ENCODE peak calls at places on chromosomes 3 and 15, in eight cellular contexts. N, C, Q, L, T, E, O and R are unnamed samples.

GRCh38 chr3:161821591-161821990 is 325.0 kb downstream of the OTOL1 start:
- DNase-seq in N (no peak), C (no peak), Q (no peak), L (no peak), T (no peak), E (no peak), O (no peak), R (no peak)

GRCh38 chr15:88489321-88489720 is 21.8 kb downstream of the MRPS11 start:
- DNase-seq in N (no peak), C (no peak), Q (no peak), L (no peak), T (peak), E (no peak), O (no peak), R (no peak)

GRCh38 chr3:86961297-86961696 is 29.7 kb downstream of the VGLL3 start:
- DNase-seq in N (no peak), C (no peak), Q (no peak), L (no peak), T (no peak), E (no peak), O (no peak), R (no peak)

GRCh38 chr3:24793896-24794295 is 299.2 kb upstream of the THRB start:
- DNase-seq in N (no peak), C (no peak), Q (no peak), L (no peak), T (no peak), E (no peak), O (no peak), R (no peak)

GRCh38 chr3:27521179-27521871 is 37.1 kb upstream of the SLC4A7 start:
- DNase-seq in N (no peak), C (no peak), Q (no peak), L (no peak), T (no peak), E (peak), O (peak), R (no peak)

GRCh38 chr3:178907081-178907480 is 164.5 kb downstream of the ZMAT3 start:
- DNase-seq in N (no peak), C (no peak), Q (no peak), L (no peak), T (no peak), E (no peak), O (no peak), R (no peak)

GRCh38 chr15:58864602-58865419 is 68.7 kb downstream of the SLTM start:
- DNase-seq in N (peak), C (peak), Q (peak), L (no peak), T (peak), E (peak), O (no peak), R (no peak)

GRCh38 chr3:25527796-25528195 is 99.7 kb downstream of the RARB start:
- DNase-seq in N (no peak), C (peak), Q (no peak), L (no peak), T (no peak), E (no peak), O (no peak), R (no peak)

GRCh38 chr3:123143669-123144411 is 57.9 kb upstream of the SEC22A start:
- DNase-seq in N (no peak), C (peak), Q (peak), L (no peak), T (peak), E (no peak), O (no peak), R (no peak)

GRCh38 chr15:39125904-39126303 is 455.0 kb upstream of the THBS1 start:
- DNase-seq in N (peak), C (peak), Q (no peak), L (peak), T (peak), E (no peak), O (peak), R (no peak)

GRCh38 chr3:169812844-169813677 is at the start of the genes LRRC34 and LRRIQ4:
- DNase-seq in N (peak), C (peak), Q (peak), L (no peak), T (peak), E (peak), O (no peak), R (no peak)

GRCh38 chr3:169813757-169814517 is 1.2 kb upstream of the LRRC34 start:
- DNase-seq in N (no peak), C (peak), Q (peak), L (no peak), T (peak), E (no peak), O (no peak), R (no peak)

GRCh38 chr3:169811606-169812123 is 1.0 kb upstream of the LRRIQ4 start:
- DNase-seq in N (no peak), C (no peak), Q (no peak), L (no peak), T (no peak), E (no peak), O (no peak), R (no peak)

GRCh38 chr3:169809230-169809795 is 3.4 kb upstream of the LRRIQ4 start:
- DNase-seq in N (no peak), C (no peak), Q (no peak), L (no peak), T (no peak), E (no peak), O (no peak), R (no peak)

GRCh38 chr3:169812124-169812843 is 386 bp upstream of the LRRIQ4 start:
- DNase-seq in N (peak), C (peak), Q (peak), L (no peak), T (peak), E (peak), O (peak), R (peak)
- TF ChIP-seq CTCF in N (no peak), C (no peak), Q (no peak), L (no peak), T (no peak), E (no peak), O (no peak), R (peak)

GRCh38 chr3:7964899-7965298 is 536.7 kb upstream of the LMCD1 start:
- DNase-seq in N (no peak), C (peak), Q (no peak), L (no peak), T (no peak), E (no peak), O (no peak), R (no peak)
- TF ChIP-seq CTCF in N (no peak), C (peak), Q (no peak), L (peak), T (peak), E (no peak), O (no peak), R (no peak)

DNA sequence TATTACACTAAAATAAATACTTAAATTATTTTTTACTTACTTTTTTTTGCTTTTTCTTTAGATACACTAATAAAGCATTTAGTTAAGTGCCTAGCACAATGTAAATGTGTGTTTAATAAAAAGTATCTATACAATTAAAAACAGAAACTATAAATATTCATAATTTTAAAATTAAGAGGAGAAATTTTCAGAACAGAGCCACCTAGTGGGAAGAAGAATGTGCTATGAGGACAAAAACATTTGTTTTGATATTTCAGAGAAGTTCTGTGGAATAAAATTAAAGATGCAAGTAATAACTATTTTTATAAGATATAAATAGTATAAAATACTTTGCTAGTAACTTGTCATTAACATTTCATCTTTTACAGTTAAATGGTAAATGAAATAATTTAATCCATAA is 33.6 kb upstream of the PLSCR5 start:
- DNase-seq in N (no peak), C (no peak), Q (no peak), L (no peak), T (no peak), E (no peak), O (no peak), R (no peak)
- TF ChIP-seq CTCF in N (peak), C (peak), Q (no peak), L (no peak), T (peak), E (no peak), O (peak), R (peak)

DNA sequence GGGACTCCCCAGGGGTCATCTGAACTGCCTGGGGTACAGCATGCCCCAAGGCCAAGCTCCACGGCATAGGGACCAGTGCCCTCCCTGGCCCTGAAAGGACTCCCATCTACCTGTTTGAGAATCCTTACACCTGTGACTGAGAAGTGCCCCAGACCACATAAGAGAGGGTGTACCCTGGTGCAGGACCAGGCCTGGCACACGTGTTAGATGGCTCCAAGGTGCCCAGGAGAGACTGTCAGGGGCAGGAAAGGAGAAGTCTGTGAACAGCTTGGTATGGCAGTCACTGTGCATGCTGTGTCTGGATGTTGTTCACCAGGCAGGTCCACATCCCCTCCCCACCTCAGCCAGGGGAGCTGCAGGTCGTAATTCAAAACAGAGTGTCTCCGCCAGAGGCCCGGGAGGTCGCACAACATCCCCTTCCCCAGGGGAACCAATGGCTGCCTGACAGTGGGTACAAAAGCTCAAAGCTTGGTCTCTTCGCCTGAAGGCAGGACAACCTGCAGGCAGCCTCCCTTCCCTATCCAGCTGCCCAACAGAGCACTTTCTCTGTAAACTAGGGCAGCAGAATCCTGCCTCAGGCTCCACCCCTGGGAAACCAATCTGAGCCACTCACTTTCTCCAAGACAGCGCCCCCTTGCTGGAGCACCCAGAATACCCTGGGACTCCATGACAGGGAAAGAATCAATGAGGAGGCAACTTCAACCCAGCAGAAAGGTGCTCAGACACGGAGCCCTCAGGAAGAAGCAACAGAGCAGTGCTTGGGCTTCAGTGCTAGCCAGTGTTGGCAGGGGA is 3.9 kb downstream of the NUP210 start:
- DNase-seq in N (peak), C (peak), Q (no peak), L (no peak), T (peak), E (no peak), O (no peak), R (no peak)
- TF ChIP-seq CTCF in N (peak), C (peak), Q (no peak), L (peak), T (peak), E (no peak), O (no peak), R (peak)

GRCh38 chr3:45499529-45499928 is 95.0 kb upstream of the LIMD1 start:
- DNase-seq in N (no peak), C (no peak), Q (no peak), L (peak), T (no peak), E (no peak), O (no peak), R (no peak)
- TF ChIP-seq CTCF in N (peak), C (peak), Q (no peak), L (no peak), T (peak), E (peak), O (peak), R (peak)

DNA sequence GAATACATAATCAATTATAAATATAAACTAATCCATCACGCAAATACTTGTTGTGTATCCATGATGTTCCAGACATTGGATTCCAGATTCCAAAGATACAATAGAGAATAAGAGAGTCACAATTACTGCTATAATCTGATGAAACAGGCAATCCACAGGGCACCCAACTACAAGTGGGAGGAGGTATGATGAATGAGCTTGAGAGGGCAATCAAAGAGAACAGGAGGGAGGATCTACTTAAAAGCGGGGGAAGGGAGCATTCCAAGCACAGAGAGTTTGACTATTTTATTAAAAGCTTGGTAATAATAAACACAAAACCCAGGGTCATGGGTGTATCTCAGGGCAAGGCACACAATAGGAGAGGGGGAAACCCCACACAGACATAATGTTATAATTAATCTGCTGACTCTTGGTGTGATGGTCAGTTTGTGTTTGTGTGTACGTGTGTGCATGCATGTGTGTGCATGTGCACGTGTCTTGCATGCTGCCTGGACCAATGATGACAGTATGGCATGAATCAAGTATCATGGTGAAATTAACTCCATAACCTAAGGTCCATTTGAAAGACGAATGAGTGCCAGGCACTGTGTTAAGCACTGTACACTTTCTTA is 325.4 kb upstream of the WNT5A start:
- DNase-seq in N (no peak), C (no peak), Q (no peak), L (no peak), T (no peak), E (no peak), O (no peak), R (no peak)
- TF ChIP-seq CTCF in N (no peak), C (no peak), Q (no peak), L (no peak), T (no peak), E (no peak), O (no peak), R (no peak)

GRCh38 chr15:71411538-71412482 is 296.5 kb downstream of the THSD4 start:
- DNase-seq in N (no peak), C (no peak), Q (no peak), L (no peak), T (no peak), E (no peak), O (no peak), R (no peak)
- TF ChIP-seq CTCF in N (no peak), C (no peak), Q (no peak), L (peak), T (no peak), E (no peak), O (no peak), R (no peak)

GRCh38 chr3:188327433-188327832 is 173.5 kb downstream of the LPP start:
- DNase-seq in N (no peak), C (no peak), Q (no peak), L (no peak), T (no peak), E (no peak), O (no peak), R (no peak)
- TF ChIP-seq CTCF in N (no peak), C (no peak), Q (no peak), L (no peak), T (no peak), E (no peak), O (no peak), R (no peak)